ENCODE peak calls at places on chromosomes 1 and 21, in six cellular contexts. One of them, this sample, is unnamed.

GRCh38 chr1:234168061-234168724 is 205.1 kb upstream of the COA6 start:
- DNase-seq in heart left ventricle: no peak
- DNase-seq in GM12892: no peak
- DNase-seq in GM12891: no peak
- DNase-seq in uterus: no peak
- DNase-seq in H54: no peak
- DNase-seq in this sample: no peak

GRCh38 chr1:38015978-38016640 is 3.6 kb downstream of the UTP11 start:
- DNase-seq in heart left ventricle: peak
- DNase-seq in GM12892: no peak
- DNase-seq in GM12891: no peak
- DNase-seq in uterus: no peak
- DNase-seq in H54: no peak
- DNase-seq in this sample: peak

GRCh38 chr1:53689736-53690401 is 49.1 kb downstream of the GLIS1 start:
- DNase-seq in heart left ventricle: no peak
- DNase-seq in GM12892: no peak
- DNase-seq in GM12891: no peak
- DNase-seq in uterus: no peak
- DNase-seq in H54: no peak
- DNase-seq in this sample: no peak

GRCh38 chr1:218346391-218347204 is 1.5 kb downstream of the TGFB2 start:
- DNase-seq in heart left ventricle: no peak
- DNase-seq in GM12892: no peak
- DNase-seq in GM12891: no peak
- DNase-seq in uterus: peak
- DNase-seq in H54: no peak
- DNase-seq in this sample: peak

GRCh38 chr21:17454315-17455027 is 58.4 kb upstream of the CXADR start:
- DNase-seq in heart left ventricle: no peak
- DNase-seq in GM12892: no peak
- DNase-seq in GM12891: peak
- DNase-seq in uterus: peak
- DNase-seq in H54: peak
- DNase-seq in this sample: peak

GRCh38 chr1:153697191-153697872 is 18.8 kb downstream of the NPR1 start:
- DNase-seq in heart left ventricle: peak
- DNase-seq in GM12892: peak
- DNase-seq in GM12891: no peak
- DNase-seq in uterus: peak
- DNase-seq in H54: peak
- DNase-seq in this sample: peak

GRCh38 chr1:119686661-119687060 is 25.1 kb upstream of the PHGDH start:
- DNase-seq in heart left ventricle: no peak
- DNase-seq in GM12892: no peak
- DNase-seq in GM12891: no peak
- DNase-seq in uterus: no peak
- DNase-seq in H54: no peak
- DNase-seq in this sample: no peak

GRCh38 chr1:172144445-172145060 is 275.9 kb upstream of the C1orf105 start:
- DNase-seq in heart left ventricle: peak
- DNase-seq in GM12892: no peak
- DNase-seq in GM12891: no peak
- DNase-seq in uterus: peak
- DNase-seq in H54: no peak
- DNase-seq in this sample: peak

GRCh38 chr1:54287176-54287650 is 87.2 kb downstream of the MRPL37 start:
- DNase-seq in heart left ventricle: peak
- DNase-seq in GM12892: no peak
- DNase-seq in GM12891: peak
- DNase-seq in uterus: peak
- DNase-seq in H54: peak
- DNase-seq in this sample: peak

GRCh38 chr1:233281711-233282581 is 13.6 kb downstream of the PCNX2 start:
- DNase-seq in heart left ventricle: no peak
- DNase-seq in GM12892: peak
- DNase-seq in GM12891: peak
- DNase-seq in uterus: no peak
- DNase-seq in H54: no peak
- DNase-seq in this sample: no peak

GRCh38 chr21:27831821-27832569 is 865.1 kb upstream of the ADAMTS5 start:
- DNase-seq in heart left ventricle: no peak
- DNase-seq in GM12892: no peak
- DNase-seq in GM12891: no peak
- DNase-seq in uterus: no peak
- DNase-seq in H54: no peak
- DNase-seq in this sample: no peak

GRCh38 chr1:203081465-203082355 is 4.1 kb downstream of the MYOG start:
- DNase-seq in heart left ventricle: no peak
- DNase-seq in GM12892: no peak
- DNase-seq in GM12891: no peak
- DNase-seq in uterus: no peak
- DNase-seq in H54: no peak
- DNase-seq in this sample: no peak

GRCh38 chr1:25568834-25569598 is 25.6 kb downstream of the LDLRAP1 start:
- DNase-seq in heart left ventricle: no peak
- DNase-seq in GM12892: no peak
- DNase-seq in GM12891: no peak
- DNase-seq in uterus: peak
- DNase-seq in H54: peak
- DNase-seq in this sample: no peak

GRCh38 chr1:15417365-15417934 is 7.8 kb downstream of the EFHD2 start:
- DNase-seq in heart left ventricle: peak
- DNase-seq in GM12892: no peak
- DNase-seq in GM12891: no peak
- DNase-seq in uterus: no peak
- DNase-seq in H54: peak
- DNase-seq in this sample: no peak

GRCh38 chr1:243944429-243945160 is 94.6 kb upstream of the AKT3 start:
- DNase-seq in heart left ventricle: no peak
- DNase-seq in GM12892: no peak
- DNase-seq in GM12891: no peak
- DNase-seq in uterus: no peak
- DNase-seq in H54: no peak
- DNase-seq in this sample: no peak

GRCh38 chr1:221837886-221838285 is 96.0 kb upstream of the DUSP10 start:
- DNase-seq in heart left ventricle: no peak
- DNase-seq in GM12892: peak
- DNase-seq in GM12891: no peak
- DNase-seq in uterus: no peak
- DNase-seq in H54: no peak
- DNase-seq in this sample: no peak

GRCh38 chr1:203268901-203269653 is 36.2 kb upstream of the BTG2 start:
- DNase-seq in heart left ventricle: no peak
- DNase-seq in GM12892: no peak
- DNase-seq in GM12891: no peak
- DNase-seq in uterus: peak
- DNase-seq in H54: peak
- DNase-seq in this sample: no peak

GRCh38 chr1:84298688-84299535 is 2.6 kb upstream of the SAMD13 start:
- DNase-seq in heart left ventricle: peak
- DNase-seq in GM12892: peak
- DNase-seq in GM12891: peak
- DNase-seq in uterus: peak
- DNase-seq in H54: no peak
- DNase-seq in this sample: peak

GRCh38 chr1:170076199-170076598 is 1.7 kb upstream of the KIFAP3 start:
- DNase-seq in heart left ventricle: no peak
- DNase-seq in GM12892: no peak
- DNase-seq in GM12891: no peak
- DNase-seq in uterus: no peak
- DNase-seq in H54: no peak
- DNase-seq in this sample: no peak

GRCh38 chr1:170073893-170074249 is 624 bp downstream of the KIFAP3 start:
- DNase-seq in heart left ventricle: no peak
- DNase-seq in GM12892: no peak
- DNase-seq in GM12891: no peak
- DNase-seq in uterus: no peak
- DNase-seq in H54: no peak
- DNase-seq in this sample: no peak

GRCh38 chr1:170071378-170071777 is 3.1 kb downstream of the KIFAP3 start:
- DNase-seq in heart left ventricle: no peak
- DNase-seq in GM12892: no peak
- DNase-seq in GM12891: no peak
- DNase-seq in uterus: no peak
- DNase-seq in H54: no peak
- DNase-seq in this sample: no peak

GRCh38 chr1:170075186-170075585 is 691 bp upstream of the KIFAP3 start:
- DNase-seq in heart left ventricle: no peak
- DNase-seq in GM12892: no peak
- DNase-seq in GM12891: no peak
- DNase-seq in uterus: peak
- DNase-seq in H54: no peak
- DNase-seq in this sample: peak

DNA sequence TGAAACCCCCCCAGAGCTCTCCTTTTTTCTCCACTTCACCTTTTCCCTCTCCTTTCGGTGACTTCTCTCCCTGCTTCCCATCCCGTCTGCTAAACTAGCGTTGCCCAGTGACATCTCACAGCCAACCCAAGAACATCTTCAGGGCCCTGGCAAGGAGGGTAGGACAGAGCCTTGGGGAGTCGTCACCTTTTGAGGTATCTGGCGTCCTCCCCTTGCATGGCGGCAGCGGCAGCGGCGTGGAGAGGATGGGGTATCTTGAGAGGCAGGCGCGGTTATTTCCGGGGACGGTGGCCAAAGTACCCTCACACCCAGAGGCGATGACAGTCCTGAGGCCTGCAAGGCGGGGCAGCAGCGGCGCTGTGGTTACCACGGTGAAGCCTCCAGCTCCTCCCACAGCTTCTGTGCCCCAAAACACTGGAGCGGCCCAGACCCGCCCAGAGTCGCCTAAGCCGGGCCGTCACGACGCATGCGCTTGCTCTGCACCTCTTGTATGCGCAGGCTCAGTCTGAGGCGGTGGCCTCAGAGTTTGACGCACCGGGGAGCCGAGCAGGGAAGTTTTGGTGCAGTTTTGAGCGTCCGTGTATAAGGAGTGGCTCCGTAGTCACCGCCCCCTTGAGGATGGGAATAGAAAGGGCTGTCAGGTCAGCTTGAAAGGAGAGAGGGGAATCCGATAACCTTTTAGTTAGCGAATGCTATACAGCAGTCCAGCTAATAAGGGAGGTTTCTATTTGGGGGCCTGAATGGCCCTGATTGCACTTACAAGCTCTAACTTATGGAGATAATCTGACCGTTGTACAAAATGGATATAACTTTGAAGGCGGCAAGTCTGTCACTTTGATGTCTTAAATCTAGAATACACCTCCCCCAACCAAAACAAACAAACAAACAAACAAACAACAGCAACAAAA is at the start of gene KIFAP3:
- DNase-seq in heart left ventricle: peak
- DNase-seq in GM12892: peak
- DNase-seq in GM12891: peak
- DNase-seq in uterus: peak
- DNase-seq in H54: peak
- DNase-seq in this sample: peak
- TF ChIP-seq POLR2A in heart left ventricle: no peak
- TF ChIP-seq POLR2A in GM12892: peak
- TF ChIP-seq POLR2A in GM12891: no peak
- TF ChIP-seq POLR2A in uterus: peak
- TF ChIP-seq POLR2A in H54: peak
- TF ChIP-seq POLR2A in this sample: peak

DNA sequence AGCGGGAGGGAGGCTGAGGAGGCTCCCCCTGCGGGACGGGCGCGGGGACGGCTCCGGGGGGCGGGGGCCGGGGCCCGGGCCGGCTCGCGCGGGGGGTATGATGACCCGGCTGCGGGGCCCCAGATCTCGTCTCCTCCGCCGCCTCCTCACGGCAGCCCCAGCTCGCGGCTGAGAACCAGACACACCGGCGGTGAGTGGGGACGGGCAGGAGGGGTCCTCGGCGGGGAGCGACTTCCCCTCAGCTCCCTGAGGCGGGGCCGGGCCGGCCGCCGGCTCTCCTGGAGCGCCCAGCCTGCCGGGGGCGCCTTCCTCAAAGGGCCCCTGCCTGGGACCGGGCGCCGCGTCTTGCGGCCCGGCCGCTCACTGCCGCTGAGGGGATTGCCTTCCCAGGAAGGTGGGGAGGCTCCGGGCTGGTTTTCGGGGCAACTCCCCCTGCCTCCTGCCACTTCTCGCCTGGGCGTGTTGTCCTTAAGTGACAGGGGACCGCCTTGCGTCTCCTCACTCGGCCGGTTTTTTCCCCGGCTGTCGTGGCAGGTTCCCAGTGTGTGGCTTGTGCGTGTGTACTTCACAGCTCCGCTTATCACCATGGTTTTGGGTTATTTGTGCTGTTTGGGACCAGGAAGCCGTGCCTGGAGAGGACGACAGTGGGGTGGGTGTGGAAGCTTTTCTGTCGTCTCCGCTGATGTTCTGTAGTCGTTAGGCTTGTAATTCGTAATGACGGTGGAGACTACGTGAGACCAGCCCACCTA is 800 bp downstream of the HIPK1 start:
- DNase-seq in heart left ventricle: no peak
- DNase-seq in GM12892: peak
- DNase-seq in GM12891: peak
- DNase-seq in uterus: peak
- DNase-seq in H54: peak
- DNase-seq in this sample: peak
- TF ChIP-seq POLR2A in heart left ventricle: no peak
- TF ChIP-seq POLR2A in GM12892: no peak
- TF ChIP-seq POLR2A in GM12891: no peak
- TF ChIP-seq POLR2A in uterus: no peak
- TF ChIP-seq POLR2A in H54: no peak
- TF ChIP-seq POLR2A in this sample: no peak

GRCh38 chr1:215566556-215567490 is at the start of gene KCTD3:
- DNase-seq in heart left ventricle: peak
- DNase-seq in GM12892: no peak
- DNase-seq in GM12891: no peak
- DNase-seq in uterus: peak
- DNase-seq in H54: peak
- DNase-seq in this sample: peak
- TF ChIP-seq POLR2A in heart left ventricle: no peak
- TF ChIP-seq POLR2A in GM12892: peak
- TF ChIP-seq POLR2A in GM12891: no peak
- TF ChIP-seq POLR2A in uterus: peak
- TF ChIP-seq POLR2A in H54: peak
- TF ChIP-seq POLR2A in this sample: peak

DNA sequence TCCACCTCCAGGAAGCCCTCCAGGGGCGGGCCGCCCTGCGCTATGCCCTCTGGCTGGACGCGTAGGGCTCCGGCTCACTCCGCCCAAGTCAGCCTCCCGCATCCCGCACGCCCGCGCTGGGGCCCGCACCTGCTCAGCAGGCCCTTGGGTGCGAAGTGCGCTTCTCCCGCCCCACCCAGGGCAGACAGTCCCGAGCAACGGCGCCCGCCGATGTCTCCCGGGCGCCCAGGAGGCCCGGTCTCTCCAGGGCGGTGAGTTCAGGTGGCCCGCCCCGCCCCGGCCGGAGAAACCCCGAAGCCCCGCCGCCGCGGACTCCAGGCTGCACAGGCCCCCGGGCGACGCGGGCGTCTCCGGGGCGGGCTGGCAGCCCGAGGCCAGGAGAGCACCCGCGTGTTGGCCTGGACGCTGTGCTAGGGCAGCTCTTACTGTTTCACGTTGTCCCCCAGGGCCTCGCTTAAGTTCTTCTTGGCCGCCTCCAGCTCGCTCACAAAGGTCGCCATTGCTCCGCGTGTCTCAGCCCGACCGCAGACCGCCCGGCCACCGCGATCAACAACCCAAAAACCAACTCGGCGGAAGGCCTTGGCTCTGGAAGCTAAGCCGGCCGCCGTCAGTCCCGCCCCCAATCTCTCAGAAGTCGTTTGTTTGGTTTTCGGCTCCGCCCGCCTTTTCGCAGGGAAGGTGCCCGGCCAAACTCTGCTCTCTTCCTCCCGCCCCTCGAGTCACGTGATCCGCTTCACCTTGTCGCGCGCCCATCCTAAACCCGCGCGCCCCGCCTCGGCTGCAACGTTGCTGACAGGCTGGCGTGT is at the start of gene TADA1:
- DNase-seq in heart left ventricle: peak
- DNase-seq in GM12892: peak
- DNase-seq in GM12891: peak
- DNase-seq in uterus: peak
- DNase-seq in H54: peak
- DNase-seq in this sample: peak
- TF ChIP-seq POLR2A in heart left ventricle: no peak
- TF ChIP-seq POLR2A in GM12892: peak
- TF ChIP-seq POLR2A in GM12891: no peak
- TF ChIP-seq POLR2A in uterus: peak
- TF ChIP-seq POLR2A in H54: peak
- TF ChIP-seq POLR2A in this sample: peak

This sample was measured in ovary.